ENCODE peak calls at places on chromosomes 16 and 17, in ten cellular contexts. Z, I, E, R, M, A, N, P, Y and X are unnamed samples.

GRCh38 chr16:3907586-3907985 is 27.1 kb upstream of the CREBBP start:
- DNase-seq in Z (peak), I (no peak), E (no peak), R (no peak), M (no peak), A (no peak), N (no peak), P (no peak), Y (no peak), X (no peak)

GRCh38 chr16:58027341-58028167 is 2.0 kb downstream of the MMP15 start:
- DNase-seq in Z (peak), I (peak), E (no peak), R (peak), M (peak), A (no peak), N (peak), P (peak), Y (no peak), X (no peak)

GRCh38 chr17:73017653-73018052 is 74.8 kb downstream of the SLC39A11 start:
- DNase-seq in Z (no peak), I (no peak), E (no peak), R (no peak), M (no peak), A (no peak), N (no peak), P (peak), Y (no peak), X (no peak)

GRCh38 chr16:31179153-31179746 is 689 bp upstream of the FUS start:
- DNase-seq in Z (peak), I (no peak), E (no peak), R (no peak), M (no peak), A (no peak), N (no peak), P (no peak), Y (no peak), X (no peak)

GRCh38 chr17:31373150-31374082 is 18.1 kb upstream of the RAB11FIP4 start:
- DNase-seq in Z (no peak), I (peak), E (no peak), R (no peak), M (no peak), A (no peak), N (peak), P (peak), Y (peak), X (no peak)

GRCh38 chr17:79042421-79043190 is 18.6 kb downstream of the C1QTNF1 start:
- DNase-seq in Z (peak), I (peak), E (peak), R (peak), M (no peak), A (peak), N (peak), P (peak), Y (peak), X (peak)

GRCh38 chr17:7929158-7930029 is at the start of gene KCNAB3:
- DNase-seq in Z (peak), I (peak), E (peak), R (peak), M (peak), A (peak), N (peak), P (peak), Y (no peak), X (peak)

GRCh38 chr16:19393226-19394074 is 24.2 kb upstream of the TMC5 start:
- DNase-seq in Z (no peak), I (no peak), E (no peak), R (no peak), M (peak), A (no peak), N (peak), P (peak), Y (no peak), X (no peak)

GRCh38 chr16:62404857-62405611 is 368.8 kb upstream of the CDH8 start:
- DNase-seq in Z (peak), I (no peak), E (no peak), R (no peak), M (no peak), A (no peak), N (no peak), P (no peak), Y (no peak), X (no peak)

GRCh38 chr17:5585814-5586558 is 1.7 kb upstream of the NLRP1 start:
- DNase-seq in Z (no peak), I (no peak), E (no peak), R (no peak), M (no peak), A (no peak), N (peak), P (peak), Y (no peak), X (no peak)

GRCh38 chr17:7914771-7915610 is 1.1 kb downstream of the RNF227 start:
- DNase-seq in Z (no peak), I (no peak), E (peak), R (peak), M (no peak), A (no peak), N (peak), P (peak), Y (no peak), X (peak)